ENCODE peak calls at places on chromosomes 4 and X, in six cellular contexts. K, C, B, F, T and H are unnamed samples.

GRCh38 chrX:151336809-151337208 is 60.2 kb upstream of the VMA21 start:
- DNase-seq in C (no peak), F (no peak), K (no peak), T (no peak), B (no peak), H (no peak)

GRCh38 chr4:184821242-184821641 is 4.5 kb downstream of the ACSL1 start:
- DNase-seq in F (no peak), T (no peak), C (no peak), K (no peak), B (no peak), H (no peak)

GRCh38 chr4:87853108-87853507 is 20.3 kb downstream of the MEPE start:
- DNase-seq in F (no peak), K (no peak), C (peak; percentile 41), B (peak; percentile 17), T (peak; percentile 42), H (peak; percentile 36)

GRCh38 chrX:110143454-110144210 is 140.7 kb downstream of the TMEM164 start:
- DNase-seq in C (no peak), K (no peak), F (no peak), T (no peak), B (no peak), H (peak; percentile 56)

GRCh38 chrX:357035-357692 is 29.5 kb downstream of the PPP2R3B start:
- DNase-seq in K (no peak), C (no peak), F (no peak), B (no peak), T (no peak), H (no peak)

GRCh38 chr4:5927747-5928146 is 34.9 kb upstream of the CRMP1 start:
- DNase-seq in T (no peak), K (no peak), C (no peak), F (no peak), B (no peak), H (no peak)

GRCh38 chr4:148998719-148999118 is 556.5 kb upstream of the NR3C2 start:
- DNase-seq in K (no peak), C (no peak), B (peak; percentile 23), T (peak; percentile 4), F (no peak), H (peak; percentile 0)

GRCh38 chr4:156493858-156494257 is 477.7 kb downstream of the PDGFC start:
- DNase-seq in C (peak; percentile 76), B (no peak), T (no peak), F (no peak), K (no peak), H (no peak)

GRCh38 chrX:17328837-17329236 is 46.2 kb upstream of the NHS start:
- DNase-seq in C (no peak), T (no peak), F (no peak), B (no peak), K (no peak), H (no peak)

GRCh38 chrX:147846676-147847075 is 65.0 kb upstream of the FMR1 start:
- DNase-seq in C (no peak), K (no peak), T (no peak), B (no peak), F (no peak), H (no peak)

GRCh38 chr4:110953898-110954297 is 331.0 kb upstream of the PITX2 start:
- DNase-seq in T (no peak), C (no peak), B (no peak), F (no peak), K (no peak), H (no peak)

GRCh38 chr4:47954245-47954644 is 39.9 kb upstream of the NFXL1 start:
- DNase-seq in T (no peak), K (no peak), F (no peak), B (no peak), C (no peak), H (no peak)

GRCh38 chr4:79281577-79282359 is 44.1 kb downstream of the NAA11 start:
- DNase-seq in T (no peak), F (no peak), B (peak; percentile 79), K (no peak), C (no peak), H (no peak)

GRCh38 chr4:98491862-98492554 is 166.4 kb downstream of the TSPAN5 start:
- DNase-seq in T (no peak), F (no peak), K (no peak), B (no peak), C (peak; percentile 95), H (peak; percentile 29)

GRCh38 chr4:73732759-73733431 is 7.5 kb upstream of the CXCL8 start:
- DNase-seq in F (no peak), C (no peak), K (no peak), T (no peak), B (no peak), H (no peak)

GRCh38 chrX:76538860-76539259 is 111.3 kb downstream of the MAGEE1 start:
- DNase-seq in F (no peak), B (no peak), T (no peak), K (no peak), C (no peak), H (no peak)

GRCh38 chrX:45150821-45151220 is 49.9 kb downstream of the DIPK2B start:
- DNase-seq in B (no peak), C (no peak), T (no peak), K (no peak), F (no peak), H (no peak)

GRCh38 chr4:186726440-186727148 is 2.9 kb upstream of the FAT1 start:
- DNase-seq in F (peak; percentile 65), C (peak; percentile 84), T (peak; percentile 81), K (peak; percentile 83), B (peak; percentile 86), H (peak; percentile 89)

GRCh38 chr4:82667761-82668505 is 106.1 kb upstream of the TMEM150C start:
- DNase-seq in F (no peak), T (no peak), K (no peak), C (peak; percentile 76), B (peak; percentile 14), H (no peak)

GRCh38 chr4:48905363-48906015 is 1.1 kb downstream of the OCIAD2 start:
- DNase-seq in K (peak; percentile 67), B (no peak), T (peak; percentile 56), F (no peak), C (peak; percentile 77), H (peak; percentile 63)

GRCh38 chrX:22220941-22221340 is 51.8 kb upstream of the CBLL2 start:
- DNase-seq in C (peak; percentile 81), B (no peak), F (no peak), K (no peak), T (peak; percentile 29), H (peak; percentile 80)

GRCh38 chr4:8708401-8709021 is 115.9 kb downstream of the CPZ start:
- DNase-seq in B (no peak), C (no peak), K (peak; percentile 40), F (peak; percentile 43), T (no peak), H (no peak)

GRCh38 chrX:39445336-39445735 is 644.1 kb downstream of the MID1IP1 start:
- DNase-seq in B (no peak), K (peak; percentile 67), C (no peak), F (no peak), T (peak; percentile 6), H (no peak)

GRCh38 chr4:62256469-62256868 is 1056.3 kb downstream of the ADGRL3 start:
- DNase-seq in K (no peak), F (no peak), C (no peak), T (no peak), B (no peak), H (no peak)

GRCh38 chrX:131649741-131650140 is 105.9 kb downstream of the OR13H1 start:
- DNase-seq in C (no peak), T (no peak), F (no peak), B (no peak), K (no peak), H (no peak)

GRCh38 chr4:104490096-104490769 is 4.5 kb downstream of the CXXC4 start:
- DNase-seq in K (peak; percentile 63), T (peak; percentile 3), B (no peak), F (no peak), C (no peak), H (no peak)
- H3K27ac ChIP-seq in K (no peak overlapping the region), T (peak overlapping the region; percentile 66), B (peak overlapping the region; percentile 97), F (peak overlapping the region; percentile 36), C (no peak overlapping the region), H (no peak overlapping the region)

GRCh38 chr4:36189511-36190226 is 54.6 kb downstream of the ARAP2 start:
- DNase-seq in K (no peak), B (no peak), F (no peak), C (no peak), T (no peak), H (no peak)
- H3K4me3 ChIP-seq in K (no peak overlapping the region), B (no peak overlapping the region), F (no peak overlapping the region), C (no peak overlapping the region), T (no peak overlapping the region), H (no peak overlapping the region)

GRCh38 chr4:140083320-140083719 is 70.7 kb downstream of the MAML3 start:
- DNase-seq in C (no peak), T (no peak), K (no peak), B (no peak), F (no peak), H (no peak)

GRCh38 chr4:140084426-140084825 is 69.6 kb downstream of the MAML3 start:
- DNase-seq in T (no peak), B (no peak), C (no peak), F (no peak), K (no peak), H (no peak)

GRCh38 chr4:140082399-140082758 is 71.6 kb downstream of the MAML3 start:
- DNase-seq in F (no peak), T (no peak), B (no peak), C (no peak), K (no peak), H (no peak)

GRCh38 chr4:140085924-140086323 is 68.1 kb downstream of the MAML3 start:
- DNase-seq in K (no peak), C (no peak), F (no peak), B (no peak), T (no peak), H (no peak)

GRCh38 chr4:140085062-140085622 is 68.8 kb downstream of the MAML3 start:
- DNase-seq in F (no peak), B (no peak), K (no peak), T (peak; percentile 97), C (no peak), H (no peak)
- H3K4me1 ChIP-seq in F (peaks cover 51% of the 10 kb centered on the region), B (peaks cover 31% of the 10 kb centered on the region), K (no peaks in the 10 kb centered on the region), T (peaks cover 96% of the 10 kb centered on the region), C (peaks cover 16% of the 10 kb centered on the region), H (no peaks in the 10 kb centered on the region)

GRCh38 chrX:2700405-2701320 is 9.6 kb downstream of the CD99 start:
- DNase-seq in F (no peak), B (no peak), K (no peak), T (no peak), C (no peak), H (no peak)

GRCh38 chrX:2705461-2705860 is 14.4 kb downstream of the CD99 start:
- DNase-seq in T (no peak), B (no peak), C (no peak), K (no peak), F (no peak), H (no peak)

GRCh38 chrX:2705036-2705435 is 13.9 kb downstream of the CD99 start:
- DNase-seq in B (no peak), F (no peak), C (peak; percentile 54), T (no peak), K (no peak), H (no peak)

GRCh38 chrX:2701600-2701999 is 10.5 kb downstream of the CD99 start:
- DNase-seq in F (no peak), C (no peak), K (no peak), T (no peak), B (no peak), H (peak; percentile 33)

DNA sequence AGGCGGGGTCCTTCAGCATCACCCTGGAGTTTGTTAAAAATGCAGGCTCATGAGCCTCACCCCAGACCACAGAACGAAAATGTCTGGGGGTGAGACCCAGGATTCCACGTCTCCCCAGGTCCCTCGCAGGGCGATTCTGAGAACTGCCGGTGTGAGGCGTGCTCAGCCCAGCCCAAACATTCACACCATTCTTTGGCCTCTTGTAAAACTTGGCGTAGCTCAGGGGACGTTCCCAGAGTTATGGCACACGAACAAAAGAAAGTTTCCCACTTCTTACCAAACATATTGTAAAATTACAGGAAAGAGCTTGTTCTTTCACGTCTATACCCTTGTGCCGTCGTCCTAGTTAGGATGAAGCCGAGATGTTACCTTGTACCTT is 12.9 kb downstream of the CD99 start:
- DNase-seq in C (peak; percentile 77), T (no peak), B (no peak), K (no peak), F (no peak), H (peak; percentile 84)
- H3K27ac ChIP-seq in C (peak overlapping the region; percentile 52), T (peak overlapping the region; percentile 19), B (no peak overlapping the region), K (peak overlapping the region; percentile 1), F (peak overlapping the region; percentile 78), H (peak overlapping the region; percentile 44)